ENCODE peak calls at places on chromosomes 5 and 9, in six cellular contexts. U is CD8-positive, alpha-beta memory T cell; Y is uterus; S is CD8-positive, alpha-beta T cell; E is HCT116; R is heart left ventricle. Q is an unnamed sample.

GRCh38 chr9:68706579-68707201 is 1.6 kb downstream of the PIP5K1B start:
- DNase-seq in U (no peak), Y (no peak), S (no peak), E (no peak), R (no peak), Q (no peak)

GRCh38 chr5:116231288-116231687 is 146.5 kb downstream of the COMMD10 start:
- DNase-seq in U (no peak), Y (no peak), S (no peak), E (no peak), R (no peak), Q (no peak)

GRCh38 chr9:126453156-126453963 is 126.7 kb downstream of the MVB12B start:
- DNase-seq in U (no peak), Y (no peak), S (no peak), E (no peak), R (peak; percentile 27), Q (no peak)

GRCh38 chr9:13589044-13589737 is 309.7 kb upstream of the MPDZ start:
- DNase-seq in U (no peak), Y (no peak), S (no peak), E (no peak), R (no peak), Q (no peak)

GRCh38 chr9:116549061-116549664 is 137.9 kb upstream of the TRIM32 start:
- DNase-seq in U (no peak), Y (peak; percentile 85), S (no peak), E (peak; percentile 83), R (peak; percentile 82), Q (peak; percentile 62)

GRCh38 chr5:23884405-23884804 is 377.0 kb downstream of the PRDM9 start:
- DNase-seq in U (no peak), Y (no peak), S (no peak), E (no peak), R (no peak), Q (no peak)

GRCh38 chr9:113566712-113567071 is 103.2 kb downstream of the RGS3 start:
- DNase-seq in U (no peak), Y (peak; percentile 12), S (no peak), E (no peak), R (peak; percentile 65), Q (no peak)

GRCh38 chr9:130539473-130540223 is 39.7 kb upstream of the FUBP3 start:
- DNase-seq in U (no peak), Y (peak; percentile 41), S (no peak), E (peak; percentile 40), R (no peak), Q (no peak)

GRCh38 chr9:28120241-28121025 is 547.2 kb upstream of the C9orf72 start:
- DNase-seq in U (no peak), Y (no peak), S (no peak), E (no peak), R (no peak), Q (no peak)

GRCh38 chr5:86890375-86890774 is 272.6 kb downstream of the COX7C start:
- DNase-seq in U (no peak), Y (no peak), S (no peak), E (no peak), R (no peak), Q (no peak)

GRCh38 chr9:88578486-88579362 is 43.7 kb downstream of the NXNL2 start:
- DNase-seq in U (peak; percentile 61), Y (peak; percentile 79), S (peak; percentile 81), E (peak; percentile 53), R (peak; percentile 92), Q (peak; percentile 65)

GRCh38 chr5:8905021-8905420 is 640.9 kb downstream of the SEMA5A start:
- DNase-seq in U (no peak), Y (no peak), S (no peak), E (no peak), R (no peak), Q (peak; percentile 63)

GRCh38 chr9:137205126-137206069 is at the start of the genes NDOR1 and TMEM203:
- DNase-seq in U (peak; percentile 95), Y (peak; percentile 88), S (peak; percentile 97), E (peak; percentile 62), R (peak; percentile 97), Q (peak; percentile 88)

GRCh38 chr5:93581738-93582414 is 857 bp upstream of the NR2F1-AS1 start:
- DNase-seq in U (no peak), Y (peak; percentile 67), S (no peak), E (peak; percentile 76), R (no peak), Q (no peak)

GRCh38 chr5:6436715-6437340 is 11.8 kb upstream of the UBE2QL1 start:
- DNase-seq in U (no peak), Y (no peak), S (no peak), E (no peak), R (no peak), Q (no peak)

GRCh38 chr9:89274838-89275237 is 36.2 kb upstream of the CKS2 start:
- DNase-seq in U (no peak), Y (no peak), S (no peak), E (no peak), R (no peak), Q (no peak)

GRCh38 chr9:93577940-93578682 is 1.7 kb downstream of the PHF2 start:
- DNase-seq in U (no peak), Y (no peak), S (peak; percentile 46), E (no peak), R (no peak), Q (peak; percentile 15)

GRCh38 chr9:111399772-111400563 is 69.9 kb upstream of the OR2K2 start:
- DNase-seq in U (no peak), Y (no peak), S (no peak), E (peak; percentile 33), R (no peak), Q (no peak)

GRCh38 chr5:102958481-102959011 is 161.4 kb downstream of the GIN1 start:
- DNase-seq in U (no peak), Y (no peak), S (no peak), E (peak; percentile 45), R (no peak), Q (peak; percentile 80)

GRCh38 chr9:33426843-33427293 is 20.5 kb downstream of the AQP3 start:
- DNase-seq in U (no peak), Y (no peak), S (no peak), E (no peak), R (no peak), Q (no peak)

GRCh38 chr9:129617167-129617566 is 3.7 kb downstream of the C9orf50 start:
- DNase-seq in U (no peak), Y (no peak), S (no peak), E (no peak), R (no peak), Q (no peak)

GRCh38 chr5:91417219-91417618 is 34.1 kb upstream of the ARRDC3 start:
- DNase-seq in U (no peak), Y (no peak), S (no peak), E (no peak), R (no peak), Q (no peak)

GRCh38 chr9:35757527-35758275 is 3.6 kb upstream of the MSMP start:
- DNase-seq in U (no peak), Y (no peak), S (no peak), E (no peak), R (no peak), Q (no peak)

GRCh38 chr9:130532426-130532825 is 47.0 kb upstream of the FUBP3 start:
- DNase-seq in U (no peak), Y (no peak), S (no peak), E (no peak), R (no peak), Q (no peak)

GRCh38 chr5:140671472-140672210 is 1.7 kb downstream of the DND1 start:
- DNase-seq in U (no peak), Y (no peak), S (no peak), E (no peak), R (no peak), Q (no peak)

GRCh38 chr5:59819806-59820205 is 73.7 kb downstream of the PDE4D start:
- DNase-seq in U (no peak), Y (no peak), S (no peak), E (no peak), R (no peak), Q (no peak)

GRCh38 chr5:93349613-93350012 is 231.4 kb downstream of the NR2F1-AS1 start:
- DNase-seq in U (no peak), Y (no peak), S (no peak), E (no peak), R (no peak), Q (no peak)

GRCh38 chr5:10595678-10596309 is 31.9 kb downstream of the ANKRD33B start:
- DNase-seq in U (no peak), Y (peak; percentile 73), S (no peak), E (peak; percentile 75), R (no peak), Q (peak; percentile 94)

GRCh38 chr5:124342027-124342471 is 404.4 kb downstream of the ZNF608 start:
- DNase-seq in U (no peak), Y (peak; percentile 61), S (no peak), E (no peak), R (no peak), Q (no peak)

GRCh38 chr5:83527191-83527590 is 55.6 kb downstream of the VCAN start:
- DNase-seq in U (no peak), Y (no peak), S (no peak), E (no peak), R (no peak), Q (no peak)
- H3K27ac ChIP-seq in U (no peak overlapping the region), Y (no peak overlapping the region), S (no peak overlapping the region), E (no peak overlapping the region), R (no peak overlapping the region), Q (no peak overlapping the region)

GRCh38 chr9:123686849-123687233 is 243.1 kb downstream of the DENND1A start:
- DNase-seq in U (no peak), Y (no peak), S (no peak), E (no peak), R (no peak), Q (no peak)

GRCh38 chr9:123686131-123686848 is 243.6 kb downstream of the DENND1A start:
- DNase-seq in U (no peak), Y (no peak), S (no peak), E (no peak), R (no peak), Q (no peak)

GRCh38 chr9:123685489-123686083 is 244.3 kb downstream of the DENND1A start:
- DNase-seq in U (no peak), Y (no peak), S (no peak), E (no peak), R (no peak), Q (no peak)

GRCh38 chr9:123689701-123690428 is 240.1 kb downstream of the DENND1A start:
- DNase-seq in U (no peak), Y (no peak), S (no peak), E (no peak), R (no peak), Q (no peak)

DNA sequence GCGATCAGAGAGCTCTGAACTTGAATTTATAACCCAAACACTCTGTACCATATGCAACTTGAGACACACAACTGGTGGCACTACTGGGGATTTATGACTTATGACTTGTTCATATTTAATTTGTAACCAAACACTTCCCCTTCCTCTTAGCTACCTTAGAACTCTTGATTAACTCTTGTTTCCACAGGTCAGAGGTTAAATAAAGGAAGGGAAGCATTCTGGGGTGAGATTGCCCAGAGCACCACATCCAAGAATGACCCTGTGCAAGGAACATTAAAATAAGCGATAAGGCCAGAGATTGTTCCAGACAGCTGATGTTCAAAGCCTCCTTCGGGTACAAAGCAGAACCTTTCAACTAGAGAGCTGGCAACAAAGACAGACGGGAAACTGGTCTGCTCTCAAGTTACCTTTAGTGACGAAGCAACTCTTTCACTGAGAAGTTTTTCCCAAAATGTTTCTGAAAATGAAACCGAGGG is 242.6 kb downstream of the DENND1A start:
- DNase-seq in U (no peak), Y (peak; percentile 21), S (no peak), E (no peak), R (no peak), Q (no peak)
- H3K4me3 ChIP-seq in U (no peak overlapping the region), Y (no peak overlapping the region), S (no peak overlapping the region), E (no peak overlapping the region), R (no peak overlapping the region), Q (no peak overlapping the region)

GRCh38 chr5:149799119-149799623 is 69.1 kb downstream of the PPARGC1B start:
- DNase-seq in U (no peak), Y (peak; percentile 85), S (no peak), E (no peak), R (no peak), Q (peak; percentile 67)
- H3K4me1 ChIP-seq in U (no peaks in the 10 kb centered on the region), Y (peaks cover 10% of the 10 kb centered on the region), S (no peaks in the 10 kb centered on the region), E (peaks cover 13% of the 10 kb centered on the region), R (peaks cover 85% of the 10 kb centered on the region), Q (peaks cover 9% of the 10 kb centered on the region)

GRCh38 chr5:157748740-157749461 is 5.4 kb downstream of the LSM11 start:
- DNase-seq in U (no peak), Y (peak; percentile 67), S (no peak), E (no peak), R (no peak), Q (no peak)
- H3K27ac ChIP-seq in U (no peak overlapping the region), Y (peak overlapping the region; percentile 85), S (no peak overlapping the region), E (no peak overlapping the region), R (no peak overlapping the region), Q (no peak overlapping the region)

Q was measured in SJSA1.